ENCODE peak calls at places on chromosomes 2 and 18, in eight cellular contexts. One of them, this sample, is unnamed.

GRCh38 chr18:35611518-35611917 is 30.0 kb downstream of the GALNT1 start:
- DNase-seq in sigmoid colon: no peak
- DNase-seq in NAMALWA: no peak
- DNase-seq in AG10803: peak; percentile 9
- DNase-seq in A549: no peak
- DNase-seq in A172: no peak
- DNase-seq in NCI-H1105: no peak
- DNase-seq in left lung: no peak
- DNase-seq in this sample: no peak

GRCh38 chr2:207681431-207681830 is 30.0 kb upstream of the CCNYL1 start:
- DNase-seq in sigmoid colon: no peak
- DNase-seq in NAMALWA: no peak
- DNase-seq in AG10803: no peak
- DNase-seq in A549: no peak
- DNase-seq in A172: no peak
- DNase-seq in NCI-H1105: no peak
- DNase-seq in left lung: no peak
- DNase-seq in this sample: no peak

GRCh38 chr2:179460530-179460929 is 195.9 kb upstream of the SESTD1 start:
- DNase-seq in sigmoid colon: no peak
- DNase-seq in NAMALWA: no peak
- DNase-seq in AG10803: peak; percentile 91
- DNase-seq in A549: peak; percentile 56
- DNase-seq in A172: peak; percentile 91
- DNase-seq in NCI-H1105: no peak
- DNase-seq in left lung: no peak
- DNase-seq in this sample: peak; percentile 85

GRCh38 chr2:64434039-64434657 is 19.8 kb upstream of the LGALSL start:
- DNase-seq in sigmoid colon: no peak
- DNase-seq in NAMALWA: no peak
- DNase-seq in AG10803: no peak
- DNase-seq in A549: no peak
- DNase-seq in A172: no peak
- DNase-seq in NCI-H1105: no peak
- DNase-seq in left lung: no peak
- DNase-seq in this sample: no peak

GRCh38 chr2:174013310-174013751 is 48.2 kb upstream of the SP3 start:
- DNase-seq in sigmoid colon: peak; percentile 87
- DNase-seq in NAMALWA: no peak
- DNase-seq in AG10803: peak; percentile 43
- DNase-seq in A549: no peak
- DNase-seq in A172: no peak
- DNase-seq in NCI-H1105: no peak
- DNase-seq in left lung: no peak
- DNase-seq in this sample: no peak

GRCh38 chr2:113965644-113966043 is 75.8 kb downstream of the ACTR3 start:
- DNase-seq in sigmoid colon: no peak
- DNase-seq in NAMALWA: peak; percentile 82
- DNase-seq in AG10803: peak; percentile 16
- DNase-seq in A549: peak; percentile 72
- DNase-seq in A172: peak; percentile 35
- DNase-seq in NCI-H1105: peak; percentile 24
- DNase-seq in left lung: no peak
- DNase-seq in this sample: peak; percentile 39

GRCh38 chr2:234987754-234988153 is 35.9 kb downstream of the SH3BP4 start:
- DNase-seq in sigmoid colon: no peak
- DNase-seq in NAMALWA: no peak
- DNase-seq in AG10803: no peak
- DNase-seq in A549: no peak
- DNase-seq in A172: no peak
- DNase-seq in NCI-H1105: no peak
- DNase-seq in left lung: no peak
- DNase-seq in this sample: no peak

GRCh38 chr2:100242891-100243670 is 79.2 kb downstream of the LONRF2 start:
- DNase-seq in sigmoid colon: peak; percentile 84
- DNase-seq in NAMALWA: peak; percentile 84
- DNase-seq in AG10803: peak; percentile 51
- DNase-seq in A549: peak; percentile 51
- DNase-seq in A172: peak; percentile 67
- DNase-seq in NCI-H1105: peak; percentile 11
- DNase-seq in left lung: peak; percentile 65
- DNase-seq in this sample: peak; percentile 42

GRCh38 chr2:43051316-43051715 is 175.1 kb downstream of the ZFP36L2 start:
- DNase-seq in sigmoid colon: peak; percentile 37
- DNase-seq in NAMALWA: no peak
- DNase-seq in AG10803: no peak
- DNase-seq in A549: peak; percentile 84
- DNase-seq in A172: peak; percentile 90
- DNase-seq in NCI-H1105: no peak
- DNase-seq in left lung: peak; percentile 10
- DNase-seq in this sample: peak; percentile 40

GRCh38 chr2:12456293-12457151 is 260.2 kb upstream of the TRIB2 start:
- DNase-seq in sigmoid colon: peak; percentile 97
- DNase-seq in NAMALWA: peak; percentile 91
- DNase-seq in AG10803: peak; percentile 100
- DNase-seq in A549: peak; percentile 48
- DNase-seq in A172: peak; percentile 76
- DNase-seq in NCI-H1105: no peak
- DNase-seq in left lung: peak; percentile 93
- DNase-seq in this sample: peak; percentile 91

GRCh38 chr18:13893418-13893760 is 21.9 kb downstream of the MC2R start:
- DNase-seq in sigmoid colon: no peak
- DNase-seq in NAMALWA: peak; percentile 55
- DNase-seq in AG10803: no peak
- DNase-seq in A549: no peak
- DNase-seq in A172: no peak
- DNase-seq in NCI-H1105: no peak
- DNase-seq in left lung: no peak
- DNase-seq in this sample: no peak

GRCh38 chr2:140529706-140530105 is 1601.1 kb downstream of the LRP1B start:
- DNase-seq in sigmoid colon: no peak
- DNase-seq in NAMALWA: no peak
- DNase-seq in AG10803: no peak
- DNase-seq in A549: no peak
- DNase-seq in A172: no peak
- DNase-seq in NCI-H1105: no peak
- DNase-seq in left lung: no peak
- DNase-seq in this sample: no peak

GRCh38 chr2:240467659-240468299 is 32.3 kb downstream of the GPC1 start:
- DNase-seq in sigmoid colon: peak; percentile 58
- DNase-seq in NAMALWA: no peak
- DNase-seq in AG10803: no peak
- DNase-seq in A549: no peak
- DNase-seq in A172: no peak
- DNase-seq in NCI-H1105: no peak
- DNase-seq in left lung: peak; percentile 24
- DNase-seq in this sample: no peak

GRCh38 chr2:99971326-99971965 is 170.9 kb downstream of the AFF3 start:
- DNase-seq in sigmoid colon: no peak
- DNase-seq in NAMALWA: no peak
- DNase-seq in AG10803: no peak
- DNase-seq in A549: no peak
- DNase-seq in A172: no peak
- DNase-seq in NCI-H1105: no peak
- DNase-seq in left lung: no peak
- DNase-seq in this sample: no peak

GRCh38 chr2:20065885-20066602 is 14.6 kb upstream of the LAPTM4A start:
- DNase-seq in sigmoid colon: peak; percentile 94
- DNase-seq in NAMALWA: peak; percentile 19
- DNase-seq in AG10803: peak; percentile 42
- DNase-seq in A549: peak; percentile 86
- DNase-seq in A172: peak; percentile 95
- DNase-seq in NCI-H1105: peak; percentile 90
- DNase-seq in left lung: no peak
- DNase-seq in this sample: peak; percentile 71

GRCh38 chr2:12486205-12487118 is 230.3 kb upstream of the TRIB2 start:
- DNase-seq in sigmoid colon: no peak
- DNase-seq in NAMALWA: no peak
- DNase-seq in AG10803: peak; percentile 26
- DNase-seq in A549: no peak
- DNase-seq in A172: peak; percentile 73
- DNase-seq in NCI-H1105: no peak
- DNase-seq in left lung: no peak
- DNase-seq in this sample: peak; percentile 81

GRCh38 chr18:9016819-9017169 is 85.7 kb upstream of the NDUFV2 start:
- DNase-seq in sigmoid colon: no peak
- DNase-seq in NAMALWA: no peak
- DNase-seq in AG10803: peak; percentile 69
- DNase-seq in A549: no peak
- DNase-seq in A172: no peak
- DNase-seq in NCI-H1105: no peak
- DNase-seq in left lung: no peak
- DNase-seq in this sample: no peak

GRCh38 chr18:24249716-24250115 is 110.9 kb downstream of the CABYR start:
- DNase-seq in sigmoid colon: no peak
- DNase-seq in NAMALWA: no peak
- DNase-seq in AG10803: no peak
- DNase-seq in A549: no peak
- DNase-seq in A172: no peak
- DNase-seq in NCI-H1105: no peak
- DNase-seq in left lung: no peak
- DNase-seq in this sample: no peak

GRCh38 chr2:219460424-219460926 is 25.8 kb downstream of the SPEG start:
- DNase-seq in sigmoid colon: peak; percentile 97
- DNase-seq in NAMALWA: no peak
- DNase-seq in AG10803: peak; percentile 70
- DNase-seq in A549: no peak
- DNase-seq in A172: peak; percentile 86
- DNase-seq in NCI-H1105: no peak
- DNase-seq in left lung: peak; percentile 47
- DNase-seq in this sample: no peak

GRCh38 chr2:240259924-240260529 is 119.6 kb upstream of the OTOS start:
- DNase-seq in sigmoid colon: no peak
- DNase-seq in NAMALWA: no peak
- DNase-seq in AG10803: no peak
- DNase-seq in A549: no peak
- DNase-seq in A172: no peak
- DNase-seq in NCI-H1105: no peak
- DNase-seq in left lung: no peak
- DNase-seq in this sample: no peak

GRCh38 chr18:525066-525797 is 24.7 kb upstream of the COLEC12 start:
- DNase-seq in sigmoid colon: no peak
- DNase-seq in NAMALWA: no peak
- DNase-seq in AG10803: peak; percentile 67
- DNase-seq in A549: no peak
- DNase-seq in A172: peak; percentile 88
- DNase-seq in NCI-H1105: no peak
- DNase-seq in left lung: no peak
- DNase-seq in this sample: peak; percentile 68

GRCh38 chr2:121777699-121778058 is 22.2 kb downstream of the TSN start:
- DNase-seq in sigmoid colon: no peak
- DNase-seq in NAMALWA: no peak
- DNase-seq in AG10803: no peak
- DNase-seq in A549: peak; percentile 28
- DNase-seq in A172: peak; percentile 57
- DNase-seq in NCI-H1105: no peak
- DNase-seq in left lung: no peak
- DNase-seq in this sample: peak; percentile 39

GRCh38 chr2:19403785-19404184 is 45.4 kb upstream of the OSR1 start:
- DNase-seq in sigmoid colon: no peak
- DNase-seq in NAMALWA: no peak
- DNase-seq in AG10803: no peak
- DNase-seq in A549: no peak
- DNase-seq in A172: no peak
- DNase-seq in NCI-H1105: no peak
- DNase-seq in left lung: no peak
- DNase-seq in this sample: no peak

GRCh38 chr2:550860-551259 is 126.3 kb downstream of the TMEM18 start:
- DNase-seq in sigmoid colon: no peak
- DNase-seq in NAMALWA: peak; percentile 20
- DNase-seq in AG10803: no peak
- DNase-seq in A549: no peak
- DNase-seq in A172: no peak
- DNase-seq in NCI-H1105: no peak
- DNase-seq in left lung: no peak
- DNase-seq in this sample: no peak

GRCh38 chr2:98295275-98295674 is 51.0 kb upstream of the CNGA3 start:
- DNase-seq in sigmoid colon: no peak
- DNase-seq in NAMALWA: no peak
- DNase-seq in AG10803: no peak
- DNase-seq in A549: no peak
- DNase-seq in A172: no peak
- DNase-seq in NCI-H1105: no peak
- DNase-seq in left lung: no peak
- DNase-seq in this sample: no peak

GRCh38 chr2:135219226-135219625 is 167.1 kb downstream of the RAB3GAP1 start:
- DNase-seq in sigmoid colon: no peak
- DNase-seq in NAMALWA: no peak
- DNase-seq in AG10803: no peak
- DNase-seq in A549: no peak
- DNase-seq in A172: no peak
- DNase-seq in NCI-H1105: no peak
- DNase-seq in left lung: no peak
- DNase-seq in this sample: no peak

GRCh38 chr2:11411768-11412448 is 54.1 kb downstream of the E2F6 start:
- DNase-seq in sigmoid colon: peak; percentile 72
- DNase-seq in NAMALWA: no peak
- DNase-seq in AG10803: peak; percentile 42
- DNase-seq in A549: peak; percentile 61
- DNase-seq in A172: peak; percentile 46
- DNase-seq in NCI-H1105: peak; percentile 37
- DNase-seq in left lung: no peak
- DNase-seq in this sample: no peak

GRCh38 chr18:11948852-11949523 is 32.3 kb upstream of the IMPA2 start:
- DNase-seq in sigmoid colon: no peak
- DNase-seq in NAMALWA: no peak
- DNase-seq in AG10803: peak; percentile 72
- DNase-seq in A549: no peak
- DNase-seq in A172: no peak
- DNase-seq in NCI-H1105: no peak
- DNase-seq in left lung: no peak
- DNase-seq in this sample: no peak

GRCh38 chr18:26327062-26327461 is 100.8 kb downstream of the TAF4B start:
- DNase-seq in sigmoid colon: no peak
- DNase-seq in NAMALWA: no peak
- DNase-seq in AG10803: no peak
- DNase-seq in A549: no peak
- DNase-seq in A172: peak; percentile 75
- DNase-seq in NCI-H1105: no peak
- DNase-seq in left lung: no peak
- DNase-seq in this sample: no peak

GRCh38 chr2:169010633-169011460 is 20.3 kb downstream of the ABCB11 start:
- DNase-seq in sigmoid colon: no peak
- DNase-seq in NAMALWA: no peak
- DNase-seq in AG10803: no peak
- DNase-seq in A549: no peak
- DNase-seq in A172: no peak
- DNase-seq in NCI-H1105: no peak
- DNase-seq in left lung: no peak
- DNase-seq in this sample: no peak

GRCh38 chr2:229141626-229142025 is 129.5 kb downstream of the PID1 start:
- DNase-seq in sigmoid colon: no peak
- DNase-seq in NAMALWA: no peak
- DNase-seq in AG10803: peak; percentile 57
- DNase-seq in A549: no peak
- DNase-seq in A172: peak; percentile 81
- DNase-seq in NCI-H1105: no peak
- DNase-seq in left lung: no peak
- DNase-seq in this sample: no peak

GRCh38 chr2:158482594-158482993 is 25.8 kb downstream of the PKP4 start:
- DNase-seq in sigmoid colon: no peak
- DNase-seq in NAMALWA: no peak
- DNase-seq in AG10803: no peak
- DNase-seq in A549: no peak
- DNase-seq in A172: peak; percentile 36
- DNase-seq in NCI-H1105: no peak
- DNase-seq in left lung: no peak
- DNase-seq in this sample: no peak

GRCh38 chr18:30944773-30945172 is 97.8 kb downstream of the DSC3 start:
- DNase-seq in sigmoid colon: no peak
- DNase-seq in NAMALWA: no peak
- DNase-seq in AG10803: no peak
- DNase-seq in A549: no peak
- DNase-seq in A172: no peak
- DNase-seq in NCI-H1105: no peak
- DNase-seq in left lung: no peak
- DNase-seq in this sample: no peak

This sample was measured in kidney glomerular epithelial cell.